ENCODE peak calls at places on chromosomes 5 and 9, in seven cellular contexts. L is IMR-90, F is H1, Y is mesendoderm, P is neuronal stem cell, C is H9, A is mesenchymal stem cell. J is an unnamed sample.

GRCh38 chr9:17942498-17942897 is 363.6 kb downstream of the SH3GL2 start:
- DNase-seq in P (no peak), L (no peak), F (no peak), Y (no peak), C (no peak), A (no peak), J (no peak)

GRCh38 chr9:94867842-94868312 is 141.4 kb downstream of the AOPEP start:
- DNase-seq in L (peak), C (no peak), F (peak), P (no peak), A (peak), Y (no peak), J (peak)

GRCh38 chr9:107487521-107488399 is 1.8 kb downstream of the KLF4 start:
- DNase-seq in F (peak), C (peak), P (peak), Y (peak), L (no peak), A (peak), J (peak)

GRCh38 chr5:120014535-120014934 is 385.2 kb downstream of the FAM170A start:
- DNase-seq in F (no peak), L (peak), P (no peak), A (no peak), C (no peak), Y (no peak), J (no peak)

GRCh38 chr5:122415481-122416120 is 103.6 kb downstream of the SNCAIP start:
- DNase-seq in A (peak), C (peak), L (peak), Y (peak), P (peak), F (peak), J (peak)

GRCh38 chr9:124259273-124260078 is 1.7 kb downstream of the NEK6 start:
- DNase-seq in L (peak), C (no peak), P (no peak), A (peak), Y (peak), F (no peak), J (no peak)

GRCh38 chr5:88826959-88827585 is 55.9 kb downstream of the MEF2C start:
- DNase-seq in Y (peak), L (peak), F (no peak), P (no peak), A (peak), C (peak), J (no peak)

GRCh38 chr5:110865400-110866094 is 126.7 kb downstream of the SLC25A46 start:
- DNase-seq in A (peak), Y (peak), F (peak), L (peak), C (peak), P (peak), J (peak)

GRCh38 chr5:154841273-154841661 is 9.1 kb downstream of the FAXDC2 start:
- DNase-seq in C (no peak), A (no peak), F (no peak), L (no peak), Y (no peak), P (no peak), J (no peak)

GRCh38 chr9:32351845-32352244 is 32.6 kb upstream of the ACO1 start:
- DNase-seq in Y (peak), C (peak), A (peak), F (peak), P (no peak), L (peak), J (no peak)

GRCh38 chr5:27778121-27778520 is 739.7 kb upstream of the CDH9 start:
- DNase-seq in C (no peak), F (no peak), Y (peak), L (no peak), A (no peak), P (no peak), J (no peak)

GRCh38 chr5:139873033-139873794 is 77.6 kb downstream of the PSD2 start:
- DNase-seq in A (no peak), Y (no peak), F (no peak), P (no peak), L (no peak), C (no peak), J (no peak)

GRCh38 chr5:127564002-127564769 is 46.7 kb downstream of the PRRC1 start:
- DNase-seq in C (no peak), A (peak), F (no peak), L (peak), Y (peak), P (peak), J (peak)

GRCh38 chr9:105308448-105309412 is 64.3 kb downstream of the SLC44A1 start:
- DNase-seq in C (no peak), P (no peak), L (no peak), A (no peak), Y (no peak), F (no peak), J (no peak)

GRCh38 chr9:23824241-23825142 is 1.5 kb downstream of the ELAVL2 start:
- DNase-seq in P (no peak), A (peak), L (no peak), Y (peak), C (peak), F (peak), J (no peak)

GRCh38 chr5:121503111-121503840 is 348.4 kb upstream of the FTMT start:
- DNase-seq in L (no peak), P (peak), F (peak), Y (peak), A (peak), C (peak), J (peak)

GRCh38 chr9:83701769-83702168 is 6.0 kb downstream of the UBQLN1 start:
- DNase-seq in Y (no peak), F (no peak), P (no peak), C (no peak), A (peak), L (peak), J (no peak)

GRCh38 chr9:105146677-105147076 is 97.8 kb upstream of the SLC44A1 start:
- DNase-seq in F (no peak), A (peak), L (no peak), P (no peak), C (no peak), Y (no peak), J (no peak)

GRCh38 chr9:8627944-8628679 is 828.5 kb upstream of the DMAC1 start:
- DNase-seq in F (no peak), L (no peak), C (no peak), A (no peak), Y (no peak), P (no peak), J (no peak)

GRCh38 chr9:21402387-21403247 is 6.3 kb upstream of the IFNA8 start:
- DNase-seq in P (peak), L (no peak), F (peak), A (no peak), C (peak), Y (peak), J (peak)

GRCh38 chr9:16369427-16369826 is 501.0 kb downstream of the BNC2 start:
- DNase-seq in C (peak), A (no peak), P (no peak), L (no peak), F (no peak), Y (peak), J (no peak)

GRCh38 chr5:68932830-68933434 is 160.9 kb upstream of the SLC30A5 start:
- DNase-seq in L (no peak), C (no peak), Y (peak), A (no peak), P (peak), F (peak), J (peak)

GRCh38 chr5:15002791-15003190 is 131.2 kb upstream of the ANKH start:
- DNase-seq in Y (no peak), L (no peak), F (no peak), A (no peak), C (no peak), P (no peak), J (no peak)

GRCh38 chr9:121651295-121652036 is at the start of gene DAB2IP:
- DNase-seq in Y (peak), A (peak), C (peak), L (peak), P (peak), F (peak), J (no peak)

GRCh38 chr9:99823392-99824377 is 2.0 kb downstream of the NR4A3 start:
- DNase-seq in L (peak), F (peak), Y (peak), P (peak), A (peak), C (peak), J (no peak)

GRCh38 chr5:56699588-56699987 is 115.8 kb upstream of the MAP3K1 start:
- DNase-seq in F (no peak), C (no peak), A (no peak), L (no peak), P (no peak), Y (no peak), J (no peak)

GRCh38 chr9:36992501-36993316 is 41.4 kb downstream of the PAX5 start:
- DNase-seq in L (no peak), A (no peak), F (no peak), C (no peak), P (no peak), Y (no peak), J (no peak)

GRCh38 chr5:119470105-119470763 is 17.9 kb downstream of the HSD17B4 start:
- DNase-seq in A (no peak), C (peak), L (no peak), Y (peak), F (peak), P (no peak), J (no peak)

GRCh38 chr9:69118656-69119055 is 55.4 kb upstream of the TJP2 start:
- DNase-seq in F (no peak), L (no peak), P (no peak), C (no peak), Y (no peak), A (no peak), J (no peak)

GRCh38 chr5:111227805-111228204 is 3.6 kb downstream of the CAMK4 start:
- DNase-seq in L (peak), P (no peak), A (no peak), Y (peak), C (no peak), F (no peak), J (no peak)

GRCh38 chr9:114501786-114502682 is 3.2 kb downstream of the WHRN start:
- DNase-seq in P (peak), C (no peak), Y (peak), A (peak), F (peak), L (peak), J (no peak)

GRCh38 chr5:54909911-54910870 is 75.2 kb downstream of the ESM1 start:
- DNase-seq in F (no peak), L (peak), A (no peak), Y (no peak), C (no peak), P (no peak), J (no peak)

GRCh38 chr9:128704356-128704670 is 2.0 kb downstream of the PKN3 start:
- DNase-seq in F (no peak), C (no peak), A (no peak), L (no peak), P (no peak), Y (no peak), J (no peak)

GRCh38 chr5:34790087-34790486 is 48.9 kb upstream of the TTC23L start:
- DNase-seq in C (no peak), L (no peak), P (no peak), F (no peak), A (peak), Y (no peak), J (no peak)

GRCh38 chr9:95991326-95991725 is 115.8 kb downstream of the ERCC6L2 start:
- DNase-seq in A (no peak), Y (no peak), P (no peak), L (no peak), C (no peak), F (no peak), J (no peak)

GRCh38 chr5:68420476-68421344 is 205.2 kb downstream of the PIK3R1 start:
- DNase-seq in L (no peak), Y (no peak), A (no peak), P (no peak), F (no peak), C (no peak), J (no peak)

GRCh38 chr5:98095072-98095471 is 678.4 kb upstream of the RGMB start:
- DNase-seq in Y (peak), P (no peak), L (peak), A (no peak), C (no peak), F (no peak), J (no peak)

GRCh38 chr9:124449381-124450151 is 685 bp upstream of the ADGRD2 start:
- DNase-seq in F (no peak), L (no peak), A (no peak), Y (no peak), P (no peak), C (no peak), J (no peak)

GRCh38 chr5:54551906-54552305 is 34.3 kb downstream of the SNX18 start:
- DNase-seq in C (no peak), F (no peak), A (no peak), L (no peak), P (no peak), Y (no peak), J (no peak)

GRCh38 chr5:23053846-23054245 is 200.7 kb upstream of the CDH12 start:
- DNase-seq in Y (no peak), P (no peak), A (no peak), F (no peak), L (no peak), C (no peak), J (no peak)
- H2BK5ac ChIP-seq in Y (no peak), P (no peak), A (no peak), F (no peak), L (no peak), C (no peak), J (no peak)

GRCh38 chr5:141559481-141559880 is 59.3 kb downstream of the DIAPH1 start:
- DNase-seq in F (no peak), L (peak), A (peak), C (no peak), Y (peak), P (no peak), J (no peak)

GRCh38 chr5:141557681-141558136 is 61.1 kb downstream of the DIAPH1 start:
- DNase-seq in P (peak), F (peak), L (peak), Y (peak), C (peak), A (peak), J (peak)

GRCh38 chr5:141558150-141558549 is 60.6 kb downstream of the DIAPH1 start:
- DNase-seq in L (peak), P (no peak), A (peak), Y (peak), C (peak), F (no peak), J (no peak)

GRCh38 chr5:141560141-141560540 is 58.7 kb downstream of the DIAPH1 start:
- DNase-seq in L (no peak), A (no peak), C (no peak), P (no peak), Y (peak), F (no peak), J (no peak)

GRCh38 chr5:141560725-141561483 is 57.9 kb downstream of the DIAPH1 start:
- DNase-seq in L (peak), P (peak), A (peak), C (peak), Y (peak), F (peak), J (peak)
- H2BK5ac ChIP-seq in L (peak), P (no peak), A (no peak), C (no peak), Y (no peak), F (no peak), J (no peak)

GRCh38 chr9:82320566-82320965 is 332.0 kb downstream of the SPATA31D1 start:
- DNase-seq in A (no peak), F (no peak), Y (no peak), L (peak), C (no peak), P (no peak), J (no peak)
- H2BK5ac ChIP-seq in A (no peak), F (no peak), Y (no peak), L (no peak), C (no peak), P (no peak), J (no peak)

GRCh38 chr5:172059661-172060100 is 53.2 kb upstream of the FBXW11 start:
- DNase-seq in C (no peak), P (no peak), L (no peak), Y (peak), F (peak), A (peak), J (peak)

GRCh38 chr5:172065431-172066065 is 59.1 kb upstream of the FBXW11 start:
- DNase-seq in Y (no peak), A (no peak), C (peak), P (no peak), F (no peak), L (peak), J (peak)

GRCh38 chr5:172064358-172064757 is 57.9 kb upstream of the FBXW11 start:
- DNase-seq in P (no peak), Y (no peak), F (no peak), A (no peak), C (no peak), L (no peak), J (no peak)

DNA sequence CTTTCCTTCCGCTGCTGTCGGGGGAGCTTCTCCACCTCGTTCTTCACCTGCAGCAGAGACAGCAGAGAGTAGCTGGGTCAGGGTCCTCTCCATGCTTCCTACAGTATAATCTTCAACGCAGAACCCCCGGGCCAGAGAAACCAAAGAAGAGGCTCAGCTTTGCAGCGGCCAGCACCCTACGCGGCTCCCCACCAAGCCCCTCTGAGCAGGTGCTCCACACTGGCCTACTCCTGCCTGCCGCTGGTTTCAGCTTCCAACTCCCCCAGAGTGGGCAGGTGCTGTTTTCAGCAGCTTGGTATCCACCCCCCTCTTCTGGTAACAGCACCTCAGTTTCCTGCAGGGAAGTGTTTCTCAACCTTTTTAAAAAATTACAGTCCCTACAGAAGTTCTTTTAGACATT is 58.3 kb upstream of the FBXW11 start:
- DNase-seq in Y (no peak), P (no peak), L (no peak), F (no peak), A (no peak), C (peak), J (no peak)
- H2BK5ac ChIP-seq in Y (no peak), P (no peak), L (no peak), F (no peak), A (no peak), C (no peak), J (no peak)

DNA sequence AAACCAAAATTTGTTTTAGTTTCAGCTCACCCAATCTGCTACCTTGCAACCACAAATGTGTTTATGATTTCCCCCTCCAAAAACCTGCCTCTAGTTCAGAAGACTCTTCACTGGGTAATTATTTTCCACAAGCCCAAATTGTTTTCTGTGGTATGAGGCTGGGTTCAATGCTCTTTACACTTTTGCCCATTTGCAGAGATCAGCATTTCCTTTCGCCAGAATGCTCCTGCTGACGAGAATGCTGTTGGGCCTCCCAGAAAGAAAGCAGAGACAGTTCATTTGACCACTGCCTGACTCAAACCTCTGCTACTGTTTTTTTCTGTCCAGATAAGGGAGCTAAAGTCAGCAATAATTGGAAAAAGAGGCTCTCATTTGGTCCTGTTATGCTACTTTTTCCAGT is 427.3 kb downstream of the PDE4D start:
- DNase-seq in A (peak), F (no peak), Y (peak), C (no peak), P (no peak), L (no peak), J (no peak)
- H2BK5ac ChIP-seq in A (no peak), F (no peak), Y (no peak), C (no peak), P (no peak), L (no peak), J (no peak)

DNA sequence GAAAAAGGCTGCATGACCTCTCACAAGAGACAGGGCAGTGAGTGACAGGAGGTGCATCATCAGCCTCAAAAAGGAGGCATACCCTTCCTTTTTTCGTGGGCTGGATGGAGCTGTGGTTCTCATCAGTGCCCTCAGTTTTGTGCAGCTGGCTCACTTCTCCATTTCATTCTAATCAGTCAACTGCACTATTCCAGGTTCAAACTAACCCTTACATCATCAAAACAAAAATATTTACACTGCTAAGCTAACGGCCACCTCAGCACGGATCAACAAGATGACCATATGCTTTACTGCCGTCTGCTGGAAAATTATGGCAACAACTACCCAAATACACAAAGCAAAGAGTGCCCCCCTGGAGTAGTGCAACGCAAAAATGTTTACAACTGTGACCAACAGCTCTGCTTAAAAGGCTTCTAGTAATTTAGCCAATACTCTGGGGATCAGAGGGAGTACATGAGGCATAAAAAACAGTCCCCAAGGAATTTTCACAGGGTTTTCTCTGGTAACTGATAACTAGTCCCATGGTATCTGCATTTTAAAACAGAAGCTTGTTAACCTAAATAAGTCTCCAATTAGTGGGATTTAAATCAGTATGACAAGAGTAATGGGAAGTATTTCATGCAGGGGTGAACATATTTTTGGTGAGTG is 10.8 kb downstream of the KCNV2 start:
- DNase-seq in A (peak), L (peak), C (no peak), P (no peak), Y (peak), F (no peak), J (peak)
- H2BK5ac ChIP-seq in A (no peak), L (peak), C (no peak), P (no peak), Y (peak), F (no peak), J (no peak)

GRCh38 chr9:135029434-135029833 is 58.0 kb upstream of the OLFM1 start:
- DNase-seq in F (no peak), Y (no peak), L (no peak), P (no peak), C (no peak), A (no peak), J (no peak)
- H2BK5ac ChIP-seq in F (no peak), Y (no peak), L (no peak), P (no peak), C (no peak), A (no peak), J (no peak)

DNA sequence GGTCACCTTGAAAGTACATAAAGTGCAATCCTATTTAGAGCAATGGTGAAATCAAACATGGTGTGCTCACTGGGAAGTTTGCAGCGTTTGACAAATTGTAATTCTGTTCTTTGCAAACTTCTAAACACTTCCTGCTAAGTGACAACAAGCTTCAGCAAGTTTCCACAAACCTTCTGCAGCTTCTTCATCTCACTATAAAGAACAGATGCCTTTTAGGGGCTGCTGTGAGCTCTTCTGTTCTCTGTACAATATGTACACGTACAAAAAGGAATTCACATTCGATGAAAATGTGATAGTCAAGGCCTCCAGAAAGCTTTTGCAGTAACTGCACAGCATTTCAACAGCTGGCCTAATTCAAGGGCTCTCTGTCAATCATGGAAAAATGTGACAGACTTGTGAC is 543.1 kb downstream of the CETN3 start:
- DNase-seq in F (no peak), Y (no peak), C (no peak), A (no peak), P (no peak), L (no peak), J (no peak)
- H2BK5ac ChIP-seq in F (no peak), Y (no peak), C (no peak), A (no peak), P (no peak), L (no peak), J (no peak)

J was measured in trophoblast cell.